ENCODE peak calls at places on chromosomes 4 and X, in four cellular contexts. W is NAMALWA, D is Right ventricle myocardium inferior, H is EH. V is an unnamed sample.

GRCh38 chr4:112057479-112057878 is 87.8 kb upstream of the FAM241A start:
- DNase-seq in D (no peak), H (no peak), W (no peak), V (no peak)

GRCh38 chr4:78120144-78120880 is 63.2 kb downstream of the FRAS1 start:
- DNase-seq in W (no peak), D (no peak), H (no peak), V (no peak)

GRCh38 chrX:50903387-50904027 is 7.0 kb upstream of the BMP15 start:
- DNase-seq in D (no peak), H (peak), W (peak), V (no peak)

GRCh38 chr4:84530871-84531270 is 31.8 kb upstream of the NKX6-1 start:
- DNase-seq in D (no peak), W (no peak), H (peak), V (no peak)

GRCh38 chrX:97547873-97548578 is 664.3 kb downstream of the RPA4 start:
- DNase-seq in H (peak), D (no peak), W (no peak), V (no peak)

GRCh38 chr4:100190643-100191600 is 654 bp upstream of the DDIT4L start:
- DNase-seq in H (peak), W (no peak), D (no peak), V (no peak)

GRCh38 chr4:16669036-16669435 is 229.4 kb downstream of the LDB2 start:
- DNase-seq in H (peak), D (no peak), W (no peak), V (no peak)

GRCh38 chr4:154503598-154503997 is 12.0 kb upstream of the DCHS2 start:
- DNase-seq in H (peak), D (no peak), W (peak), V (no peak)

V was measured in left ventricle myocardium superior.